ENCODE peak calls at places on chromosomes 12 and 14, in nine cellular contexts. O is aorta, Z is left ventricle myocardium inferior, A is lower lobe of right lung, W is H9, L is heart left ventricle, V is A549, Y is pancreas, D is PC-3. F is an unnamed sample. For H3K4me1, the result is how much of the 10 kb centered on the place peaks cover.

GRCh38 chr12:111347891-111348644 is 20.8 kb downstream of the PHETA1 start:
- DNase-seq in D (no peak), Z (no peak), W (no peak), A (no peak), Y (no peak), O (no peak), V (no peak), L (no peak), F (no peak)

GRCh38 chr14:100867631-100868315 is 35.7 kb downstream of the RTL1 start:
- DNase-seq in L (no peak), O (peak), Z (peak), Y (no peak), V (no peak), W (no peak), D (no peak), A (peak), F (no peak)

GRCh38 chr12:48069253-48069652 is 36.6 kb downstream of the SENP1 start:
- DNase-seq in Y (no peak), O (no peak), L (no peak), W (no peak), Z (no peak), D (peak), A (no peak), V (no peak), F (peak)

GRCh38 chr14:68628605-68629310 is 164.1 kb downstream of the ZFP36L1 start:
- DNase-seq in Y (peak), W (peak), Z (no peak), O (peak), V (no peak), L (no peak), D (peak), A (peak), F (no peak)

GRCh38 chr12:102879144-102879763 is 37.8 kb downstream of the PAH start:
- DNase-seq in W (peak), O (no peak), Z (peak), D (peak), V (peak), Y (peak), A (peak), L (no peak), F (peak)

GRCh38 chr14:52791204-52792096 is at the start of gene GNPNAT1:
- DNase-seq in D (peak), V (peak), Z (peak), A (peak), O (peak), Y (peak), W (peak), L (peak), F (peak)

GRCh38 chr12:77382096-77382742 is 316.9 kb upstream of the E2F7 start:
- DNase-seq in W (no peak), L (no peak), A (no peak), D (no peak), O (no peak), Y (no peak), V (no peak), Z (no peak), F (no peak)

GRCh38 chr14:91350813-91351507 is 66.7 kb downstream of the CCDC88C start:
- DNase-seq in Y (no peak), Z (no peak), L (no peak), A (peak), W (no peak), V (no peak), O (no peak), D (no peak), F (peak)

GRCh38 chr12:121110211-121110940 is 22.3 kb upstream of the P2RX7 start:
- DNase-seq in W (peak), D (peak), A (no peak), V (peak), Y (peak), O (peak), L (peak), Z (peak), F (no peak)

GRCh38 chr12:74646831-74647230 is 109.2 kb downstream of the ATXN7L3B start:
- DNase-seq in V (no peak), D (peak), O (no peak), A (no peak), Z (no peak), W (no peak), L (no peak), Y (no peak), F (no peak)

GRCh38 chr14:75229923-75230792 is 48.5 kb upstream of the FOS start:
- DNase-seq in O (no peak), W (no peak), L (peak), A (peak), D (peak), Z (peak), V (peak), Y (peak), F (no peak)

GRCh38 chr12:27682534-27682933 is 13.7 kb upstream of the REP15 start:
- DNase-seq in L (no peak), V (no peak), W (no peak), Y (no peak), O (no peak), Z (no peak), A (no peak), D (no peak), F (no peak)

GRCh38 chr12:63845726-63846125 is 1.2 kb downstream of the SRGAP1 start:
- DNase-seq in A (no peak), Y (no peak), V (no peak), O (no peak), D (peak), Z (no peak), L (no peak), W (no peak), F (no peak)

GRCh38 chr14:22381751-22382150 is 207.3 kb downstream of the DAD1 start:
- DNase-seq in Z (no peak), A (no peak), Y (no peak), V (no peak), D (no peak), O (no peak), W (no peak), L (no peak), F (no peak)

GRCh38 chr14:51357250-51357649 is 117.2 kb downstream of the TMX1 start:
- DNase-seq in A (no peak), W (no peak), D (no peak), V (no peak), Y (no peak), L (no peak), O (no peak), Z (no peak), F (peak)

GRCh38 chr14:69797573-69798338 is 715 bp upstream of the SLC10A1 start:
- DNase-seq in Z (no peak), O (no peak), D (no peak), Y (no peak), A (no peak), L (no peak), W (no peak), V (no peak), F (no peak)

GRCh38 chr12:67714648-67715047 is 66.1 kb downstream of the DYRK2 start:
- DNase-seq in L (no peak), V (no peak), D (peak), Y (no peak), W (no peak), A (no peak), O (no peak), Z (no peak), F (peak)

GRCh38 chr14:98233656-98234055 is 1038.3 kb downstream of the BCL11B start:
- DNase-seq in A (no peak), O (no peak), W (no peak), L (no peak), Y (no peak), D (no peak), V (no peak), Z (no peak), F (no peak)

GRCh38 chr12:123519151-123520001 is 14.1 kb downstream of the RILPL1 start:
- DNase-seq in V (peak), Z (peak), Y (peak), L (peak), W (peak), D (no peak), A (peak), O (peak), F (no peak)

GRCh38 chr12:122312926-122313325 is 46.6 kb upstream of the VPS33A start:
- DNase-seq in W (no peak), L (no peak), Y (no peak), D (no peak), V (no peak), Z (no peak), O (no peak), A (no peak), F (no peak)

GRCh38 chr14:104984056-104984894 is 1.3 kb upstream of the CLBA1 start:
- DNase-seq in Y (no peak), W (no peak), Z (no peak), L (no peak), D (no peak), A (peak), V (no peak), O (peak), F (peak)

GRCh38 chr12:128861226-128862016 is 8.1 kb downstream of the GLT1D1 start:
- DNase-seq in L (no peak), Y (no peak), Z (no peak), A (no peak), O (no peak), V (no peak), W (no peak), D (no peak), F (no peak)

GRCh38 chr12:108310489-108310888 is 28.6 kb downstream of the CMKLR1 start:
- DNase-seq in Y (no peak), Z (no peak), W (no peak), D (no peak), L (peak), O (no peak), A (no peak), V (no peak), F (no peak)

GRCh38 chr12:76242813-76243540 is 105.2 kb downstream of the BBS10 start:
- DNase-seq in W (no peak), A (no peak), D (no peak), Y (no peak), L (no peak), Z (no peak), V (no peak), O (no peak), F (no peak)

GRCh38 chr12:105931104-105931503 is 207.7 kb downstream of the NUAK1 start:
- DNase-seq in D (no peak), Z (no peak), Y (no peak), V (no peak), A (no peak), W (no peak), L (no peak), O (no peak), F (no peak)

GRCh38 chr14:31489680-31490079 is 1.8 kb upstream of the GPR33 start:
- DNase-seq in Y (no peak), Z (no peak), A (no peak), O (no peak), D (no peak), V (no peak), W (no peak), L (no peak), F (no peak)

GRCh38 chr14:85532981-85533820 is 3.3 kb downstream of the FLRT2 start:
- DNase-seq in W (peak), L (peak), Y (peak), V (peak), A (peak), O (peak), Z (peak), D (peak), F (peak)

GRCh38 chr14:55609681-55610080 is 29.7 kb downstream of the KTN1 start:
- DNase-seq in L (no peak), O (no peak), A (no peak), Y (no peak), V (no peak), Z (no peak), D (peak), W (no peak), F (peak)

GRCh38 chr14:27750096-27750495 is 1016.5 kb upstream of the FOXG1 start:
- DNase-seq in Z (no peak), L (no peak), Y (no peak), O (no peak), D (no peak), V (no peak), W (no peak), A (no peak), F (no peak)

GRCh38 chr12:108856428-108857157 is 790 bp downstream of the SSH1 start:
- DNase-seq in V (no peak), O (peak), Z (peak), Y (peak), A (peak), W (peak), L (peak), D (peak), F (peak)

GRCh38 chr12:104478396-104479140 is 21.8 kb downstream of the CHST11 start:
- DNase-seq in A (peak), O (no peak), L (no peak), W (no peak), Z (no peak), Y (no peak), V (no peak), D (no peak), F (no peak)

GRCh38 chr12:104748790-104749189 is 209.3 kb downstream of the SLC41A2 start:
- DNase-seq in A (no peak), L (peak), W (peak), V (no peak), Y (no peak), D (no peak), Z (no peak), O (no peak), F (no peak)

GRCh38 chr14:95352481-95352880 is 32.8 kb upstream of the CLMN start:
- DNase-seq in V (no peak), A (no peak), Y (no peak), O (no peak), W (no peak), D (no peak), Z (no peak), L (no peak), F (no peak)

GRCh38 chr12:108896331-108896730 is 16.4 kb downstream of the DAO start:
- DNase-seq in O (no peak), Y (no peak), W (no peak), L (no peak), V (no peak), Z (no peak), A (no peak), D (no peak), F (no peak)

GRCh38 chr14:37056473-37056872 is 115.9 kb downstream of the SLC25A21 start:
- DNase-seq in Z (no peak), L (no peak), W (no peak), Y (no peak), D (peak), O (no peak), A (no peak), V (peak), F (peak)

GRCh38 chr12:117231750-117232149 is 41.5 kb upstream of the FBXO21 start:
- DNase-seq in D (no peak), W (no peak), A (no peak), Z (no peak), V (no peak), O (no peak), L (no peak), Y (no peak), F (no peak)

GRCh38 chr12:119681953-119682352 is 14.0 kb downstream of the PRKAB1 start:
- DNase-seq in Z (no peak), W (no peak), A (no peak), O (no peak), L (no peak), Y (no peak), D (no peak), V (no peak), F (no peak)
- H3K27ac ChIP-seq in Z (peak), W (no peak), A (peak), O (no peak), L (peak), Y (no peak), D (no peak), V (no peak), F (no peak)

DNA sequence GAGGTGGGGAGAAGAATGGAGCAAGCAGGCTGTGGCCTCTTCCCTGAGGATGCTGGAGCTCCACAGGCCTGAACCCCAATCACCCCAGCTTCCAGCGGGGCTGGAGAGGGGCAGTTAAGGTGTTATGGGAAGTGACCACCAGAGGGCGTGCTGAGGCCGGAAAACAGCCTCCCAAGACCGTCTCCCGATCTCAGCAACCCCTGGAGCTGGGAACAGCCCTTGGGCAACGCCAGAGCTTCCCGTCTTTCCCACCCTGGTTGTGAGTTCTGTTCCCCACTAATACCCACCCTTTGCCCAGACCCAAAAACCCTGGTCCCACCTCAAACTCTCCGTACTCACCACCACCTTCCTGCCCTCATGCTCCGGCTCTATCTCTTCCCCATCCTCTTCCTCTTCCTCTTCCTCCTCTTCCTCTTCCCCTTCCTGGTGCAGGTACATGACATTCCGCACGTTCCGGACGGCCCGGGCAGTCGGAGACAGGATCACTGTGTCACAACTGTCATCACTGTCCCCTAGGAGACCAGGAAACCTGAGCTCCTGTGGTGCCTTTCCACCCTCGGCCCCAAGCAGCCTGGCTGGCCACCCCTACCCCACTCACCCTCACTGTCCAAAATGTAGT is 13.1 kb downstream of the SPRYD3 start:
- DNase-seq in D (peak), O (peak), Z (peak), Y (peak), L (peak), A (peak), V (peak), W (peak), F (peak)
- H3K4me1 ChIP-seq in D (under half), O (under half), Z (half or more), Y (under half), L (half or more), A (half or more), V (under half), W (under half), F (under half)

DNA sequence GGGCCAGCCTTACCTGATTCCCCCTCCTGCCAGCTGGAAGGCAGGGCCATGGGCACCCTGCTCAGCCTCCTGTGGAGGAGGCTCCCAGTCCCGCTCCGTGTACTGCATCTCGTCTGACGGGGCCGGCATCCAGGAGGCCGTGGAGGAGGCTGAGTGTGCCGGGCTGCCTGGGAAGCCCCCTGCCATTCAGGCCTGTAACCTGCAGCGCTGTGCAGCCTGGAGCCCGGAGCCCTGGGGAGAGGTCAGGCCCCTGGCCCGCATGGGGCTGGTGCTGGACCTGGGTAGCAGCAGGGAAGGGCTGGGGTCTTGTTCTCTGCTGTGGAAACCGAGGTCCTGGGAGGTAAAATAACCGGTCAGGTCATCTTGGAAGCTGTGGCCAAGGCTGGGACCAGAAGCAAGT is 16.4 kb downstream of the PAPLN start:
- DNase-seq in V (no peak), D (no peak), L (no peak), Y (no peak), A (no peak), O (peak), W (no peak), Z (no peak), F (no peak)
- H3K27ac ChIP-seq in V (no peak), D (no peak), L (no peak), Y (no peak), A (no peak), O (no peak), W (no peak), Z (no peak), F (no peak)

GRCh38 chr14:103097244-103097993 is 2.9 kb downstream of the EXOC3L4 start:
- DNase-seq in Z (no peak), Y (no peak), D (no peak), O (no peak), A (no peak), W (no peak), L (peak), V (no peak), F (no peak)
- H3K4me1 ChIP-seq in Z (under half), Y (under half), D (under half), O (under half), A (under half), W (under half), L (under half), V (under half), F (under half)

DNA sequence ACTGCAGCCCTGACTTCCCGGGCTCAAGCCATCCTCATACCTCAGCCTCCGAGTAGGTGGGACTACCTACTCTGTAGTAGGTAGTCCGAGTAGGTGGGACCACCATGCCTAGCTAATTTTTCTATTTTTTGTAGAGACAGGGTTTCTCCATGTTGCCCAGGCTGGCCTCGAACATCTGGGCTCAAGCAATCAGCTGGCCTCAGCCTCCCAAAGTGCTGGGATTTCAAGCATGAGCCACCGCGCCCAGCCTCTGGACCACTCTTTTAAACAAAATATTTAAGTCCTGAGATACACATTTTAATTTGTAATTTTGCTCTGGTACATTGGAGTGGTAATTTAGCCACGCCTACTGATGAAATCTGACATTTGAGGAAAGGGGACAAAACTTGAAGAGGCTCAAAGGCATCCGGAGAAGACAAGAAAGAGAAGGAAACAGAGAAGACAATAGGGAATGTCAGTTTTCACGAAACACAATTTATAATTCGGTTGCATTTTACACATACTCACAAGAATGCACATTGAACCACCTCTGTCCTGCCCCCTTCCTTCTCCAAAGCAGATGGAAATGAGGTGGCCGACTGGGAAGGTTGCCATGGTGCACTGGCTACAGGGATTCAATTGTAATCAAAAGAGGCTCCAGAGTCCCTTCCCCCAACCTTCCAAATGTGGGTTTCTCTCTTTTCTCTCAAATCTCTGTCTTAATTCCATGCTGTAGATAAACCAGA is 9.7 kb upstream of the TUBA1A start:
- DNase-seq in O (no peak), D (peak), A (no peak), V (no peak), Y (no peak), Z (peak), W (peak), L (peak), F (peak)
- H3K27ac ChIP-seq in O (no peak), D (no peak), A (no peak), V (no peak), Y (no peak), Z (peak), W (no peak), L (peak), F (peak)

DNA sequence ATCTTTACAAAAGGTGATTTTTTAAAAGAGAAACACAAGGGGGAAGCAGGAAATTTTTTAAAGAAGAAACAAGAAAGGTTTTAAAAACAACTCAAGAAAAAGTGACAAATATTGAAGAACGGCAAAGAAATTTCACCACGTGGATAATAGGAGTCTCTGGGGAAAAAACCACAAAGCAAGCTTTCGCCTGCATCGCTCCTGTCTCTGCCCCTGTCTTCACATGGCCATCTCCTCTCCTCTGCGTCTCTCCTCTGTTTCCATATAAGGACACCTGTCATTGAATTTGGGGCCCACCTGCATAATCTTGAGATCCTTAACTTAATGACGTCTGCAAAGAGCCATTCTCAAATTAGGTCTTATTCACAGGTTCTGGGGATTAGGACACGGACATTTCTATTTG is 175.8 kb downstream of the ETV6 start:
- DNase-seq in W (no peak), Y (no peak), O (no peak), D (no peak), L (no peak), V (no peak), A (no peak), Z (no peak), F (no peak)
- H3K4me1 ChIP-seq in W (under half), Y (under half), O (under half), D (under half), L (half or more), V (under half), A (under half), Z (half or more), F (under half)

F was measured in SJSA1.